ENCODE peak calls at places on chromosomes 1 and 21, in four cellular contexts. C, M, U and T are unnamed samples.

GRCh38 chr1:223831755-223832636 is 13.8 kb downstream of the TP53BP2 start:
- DNase-seq in C (no peak), M (no peak), U (no peak), T (no peak)

GRCh38 chr1:9494936-9495758 is 44.1 kb upstream of the SLC25A33 start:
- DNase-seq in C (peak; percentile 50), M (peak; percentile 64), U (peak; percentile 79), T (peak; percentile 57)

GRCh38 chr21:36661511-36662309 is 37.2 kb upstream of the SIM2 start:
- DNase-seq in C (peak; percentile 53), M (peak; percentile 42), U (peak; percentile 72), T (no peak)

GRCh38 chr1:36528361-36529349 is 45.9 kb upstream of the CSF3R start:
- DNase-seq in C (peak; percentile 7), M (no peak), U (peak; percentile 36), T (no peak)

GRCh38 chr1:154772611-154773515 is 97.2 kb downstream of the KCNN3 start:
- DNase-seq in C (no peak), M (no peak), U (no peak), T (no peak)

GRCh38 chr1:159881930-159882839 is 17.8 kb downstream of the CFAP45 start:
- DNase-seq in C (peak; percentile 90), M (no peak), U (peak; percentile 84), T (no peak)

GRCh38 chr1:201504799-201505504 is 2.0 kb downstream of the CSRP1 start:
- DNase-seq in C (no peak), M (no peak), U (no peak), T (no peak)

GRCh38 chr1:45306319-45306718 is 20.4 kb upstream of the HPDL start:
- DNase-seq in C (no peak), M (no peak), U (no peak), T (no peak)

GRCh38 chr1:245698116-245698515 is 543.3 kb downstream of the KIF26B start:
- DNase-seq in C (no peak), M (no peak), U (no peak), T (no peak)

GRCh38 chr1:202638019-202638887 is 72.0 kb downstream of the SYT2 start:
- DNase-seq in C (no peak), M (no peak), U (no peak), T (no peak)

GRCh38 chr1:169974067-169974466 is 80.4 kb upstream of the SCYL3 start:
- DNase-seq in C (no peak), M (no peak), U (no peak), T (no peak)

GRCh38 chr1:6459850-6460265 is 6.1 kb downstream of the TNFRSF25 start:
- DNase-seq in C (no peak), M (no peak), U (no peak), T (no peak)

GRCh38 chr1:109759513-109760334 is 4.0 kb downstream of the EPS8L3 start:
- DNase-seq in C (no peak), M (no peak), U (no peak), T (no peak)

GRCh38 chr21:9760398-9761074 is 760.8 kb upstream of the TPTE start:
- DNase-seq in C (no peak), M (no peak), U (no peak), T (no peak)

GRCh38 chr1:94234615-94235014 is 2.8 kb downstream of the ARHGAP29 start:
- DNase-seq in C (no peak), M (no peak), U (no peak), T (no peak)

GRCh38 chr1:245790441-245790840 is 635.7 kb downstream of the KIF26B start:
- DNase-seq in C (no peak), M (no peak), U (no peak), T (no peak)